ENCODE peak calls at places on chromosomes 1 and 21, in eight cellular contexts. W, Y, T, F, K, O, S and J are unnamed samples.

GRCh38 chr1:197462539-197462938 is 194.5 kb downstream of the CRB1 start:
- DNase-seq in W (no peak), Y (no peak), T (no peak), F (no peak), K (no peak), O (no peak), S (no peak), J (no peak)

GRCh38 chr1:61192666-61193325 is 110.4 kb downstream of the NFIA start:
- DNase-seq in W (no peak), Y (no peak), T (no peak), F (no peak), K (no peak), O (no peak), S (no peak), J (no peak)

GRCh38 chr1:25843483-25843882 is 15.8 kb downstream of the AUNIP start:
- DNase-seq in W (no peak), Y (no peak), T (no peak), F (no peak), K (no peak), O (no peak), S (no peak), J (no peak)

GRCh38 chr1:206784471-206784903 is 12.2 kb upstream of the IL10 start:
- DNase-seq in W (no peak), Y (no peak), T (peak; percentile 57), F (no peak), K (peak; percentile 45), O (no peak), S (no peak), J (no peak)

GRCh38 chr1:40868051-40868723 is 6.0 kb upstream of the CITED4 start:
- DNase-seq in W (no peak), Y (peak; percentile 77), T (no peak), F (no peak), K (no peak), O (no peak), S (no peak), J (no peak)

GRCh38 chr1:61323681-61324328 is 241.4 kb downstream of the NFIA start:
- DNase-seq in W (no peak), Y (no peak), T (no peak), F (no peak), K (no peak), O (no peak), S (no peak), J (no peak)

GRCh38 chr1:229155472-229155871 is 115.4 kb upstream of the RAB4A start:
- DNase-seq in W (no peak), Y (no peak), T (no peak), F (peak; percentile 56), K (no peak), O (no peak), S (no peak), J (no peak)

GRCh38 chr21:31752967-31753366 is 21.0 kb upstream of the SCAF4 start:
- DNase-seq in W (no peak), Y (no peak), T (no peak), F (no peak), K (no peak), O (no peak), S (no peak), J (no peak)

GRCh38 chr21:42282715-42283114 is 32.5 kb downstream of the TFF3 start:
- DNase-seq in W (no peak), Y (no peak), T (no peak), F (no peak), K (no peak), O (no peak), S (no peak), J (no peak)

GRCh38 chr1:22108343-22109135 is 34.4 kb downstream of the WNT4 start:
- DNase-seq in W (no peak), Y (no peak), T (no peak), F (peak; percentile 51), K (no peak), O (no peak), S (no peak), J (peak; percentile 49)

DNA sequence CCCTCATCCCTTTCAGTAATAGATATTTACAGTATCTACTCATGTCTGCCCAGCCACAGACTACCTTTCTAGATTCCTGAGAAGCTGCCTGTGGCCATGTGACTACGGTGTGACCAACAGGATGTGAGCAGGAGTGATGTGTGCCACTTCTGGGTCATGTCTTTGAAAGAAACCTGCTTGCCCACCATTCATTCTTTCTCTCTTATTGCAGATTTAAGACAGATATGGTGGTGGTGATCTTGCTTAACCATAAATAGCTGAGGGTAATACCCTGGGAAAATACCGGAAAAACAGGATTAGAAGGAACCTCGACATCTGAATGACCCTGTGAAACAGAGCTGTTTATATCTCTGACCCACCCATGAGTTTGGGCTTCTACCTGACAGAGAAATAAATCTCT is 41.6 kb upstream of the GUCA2A start:
- DNase-seq in W (no peak), Y (no peak), T (no peak), F (no peak), K (no peak), O (no peak), S (no peak), J (no peak)
- H3K9me3 ChIP-seq in W (peaks cover 3% of the 10 kb centered on the region), Y (no peaks in the 10 kb centered on the region), T (peaks cover 15% of the 10 kb centered on the region), F (no peaks in the 10 kb centered on the region), K (peaks cover 12% of the 10 kb centered on the region), O (no peaks in the 10 kb centered on the region), S (no peaks in the 10 kb centered on the region), J (no peaks in the 10 kb centered on the region)

GRCh38 chr1:167322483-167322882 is 101.8 kb downstream of the POU2F1 start:
- DNase-seq in W (no peak), Y (no peak), T (no peak), F (no peak), K (no peak), O (no peak), S (no peak), J (no peak)
- H3K9me3 ChIP-seq in W (peaks cover 24% of the 10 kb centered on the region), Y (peaks cover 14% of the 10 kb centered on the region), T (peaks cover 64% of the 10 kb centered on the region), F (peaks cover 5% of the 10 kb centered on the region), K (peaks cover 62% of the 10 kb centered on the region), O (peaks cover 15% of the 10 kb centered on the region), S (peaks cover 23% of the 10 kb centered on the region), J (peaks cover 8% of the 10 kb centered on the region)

DNA sequence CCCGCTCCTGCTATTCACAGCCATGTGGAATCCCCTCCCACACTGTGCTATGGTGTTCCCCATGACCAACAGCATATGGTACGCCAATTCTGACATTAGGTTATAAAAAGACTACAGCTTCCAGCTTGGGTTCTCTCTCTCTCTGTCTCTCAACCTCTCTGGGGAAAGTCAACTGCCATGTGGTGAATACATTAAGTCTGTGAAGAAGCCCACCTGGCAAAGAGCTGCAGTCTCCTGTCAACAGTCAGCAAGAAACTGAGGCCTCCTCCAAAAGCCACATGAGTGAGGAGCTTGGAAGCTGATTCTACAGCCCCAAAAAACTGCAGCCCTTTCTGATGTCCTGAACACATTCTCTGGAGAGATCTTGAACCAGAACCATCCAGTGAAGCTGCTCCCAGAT is 25.0 kb upstream of the LRRC38 start:
- DNase-seq in W (no peak), Y (no peak), T (no peak), F (no peak), K (peak; percentile 4), O (no peak), S (no peak), J (no peak)
- H3K9me3 ChIP-seq in W (no peaks in the 10 kb centered on the region), Y (no peaks in the 10 kb centered on the region), T (no peaks in the 10 kb centered on the region), F (no peaks in the 10 kb centered on the region), K (no peaks in the 10 kb centered on the region), O (no peaks in the 10 kb centered on the region), S (no peaks in the 10 kb centered on the region), J (no peaks in the 10 kb centered on the region)

GRCh38 chr1:110961902-110962301 is 1.8 kb downstream of the LRIF1 start:
- DNase-seq in W (no peak), Y (no peak), T (no peak), F (no peak), K (no peak), O (no peak), S (no peak), J (no peak)
- H3K9me3 ChIP-seq in W (peaks cover 2% of the 10 kb centered on the region), Y (peaks cover 5% of the 10 kb centered on the region), T (peaks cover 53% of the 10 kb centered on the region), F (no peaks in the 10 kb centered on the region), K (peaks cover 12% of the 10 kb centered on the region), O (peaks cover 4% of the 10 kb centered on the region), S (peaks cover 4% of the 10 kb centered on the region), J (no peaks in the 10 kb centered on the region)

GRCh38 chr1:224825525-224826000 is 103.9 kb upstream of the DNAH14 start:
- DNase-seq in W (no peak), Y (no peak), T (no peak), F (no peak), K (no peak), O (no peak), S (no peak), J (no peak)
- H3K9me3 ChIP-seq in W (no peaks in the 10 kb centered on the region), Y (peaks cover 5% of the 10 kb centered on the region), T (peaks cover 5% of the 10 kb centered on the region), F (no peaks in the 10 kb centered on the region), K (peaks cover 5% of the 10 kb centered on the region), O (peaks cover 11% of the 10 kb centered on the region), S (no peaks in the 10 kb centered on the region), J (no peaks in the 10 kb centered on the region)